ENCODE peak calls at places on chromosomes 3 and 15, in ten cellular contexts. U is esophagus squamous epithelium, K is lower lobe of right lung, B is dorsolateral prefrontal cortex, E is A549, M is cardiac muscle cell, W is suprapubic skin, F is K562, X is GM23248, L is PC-9. I is an unnamed sample.

GRCh38 chr3:181616088-181617070 is 95.3 kb upstream of the SOX2 start:
- DNase-seq in U (no peak), K (no peak), B (no peak), E (no peak), M (no peak), W (no peak), F (no peak), X (no peak), L (no peak), I (no peak)

GRCh38 chr3:71450985-71451560 is 132.5 kb downstream of the FOXP1 start:
- DNase-seq in U (no peak), K (no peak), B (no peak), E (no peak), M (no peak), W (no peak), F (no peak), X (no peak), L (no peak), I (no peak)

GRCh38 chr3:155701882-155702465 is 42.9 kb downstream of the PLCH1 start:
- DNase-seq in U (no peak), K (no peak), B (no peak), E (peak; percentile 63), M (peak; percentile 69), W (no peak), F (peak; percentile 24), X (peak; percentile 76), L (peak; percentile 63), I (no peak)

GRCh38 chr3:23389089-23389488 is 186.0 kb downstream of the UBE2E2 start:
- DNase-seq in U (no peak), K (no peak), B (no peak), E (peak; percentile 16), M (no peak), W (no peak), F (no peak), X (no peak), L (no peak), I (no peak)

GRCh38 chr15:59892995-59893394 is 111.1 kb upstream of the FOXB1 start:
- DNase-seq in U (no peak), K (no peak), B (no peak), E (no peak), M (peak; percentile 37), W (no peak), F (no peak), X (peak; percentile 30), L (no peak), I (no peak)

GRCh38 chr3:133274477-133274876 is 125.4 kb upstream of the BFSP2 start:
- DNase-seq in U (no peak), K (no peak), B (no peak), E (no peak), M (no peak), W (no peak), F (no peak), X (no peak), L (no peak), I (no peak)

GRCh38 chr15:70083423-70083822 is 14.3 kb downstream of the TLE3 start:
- DNase-seq in U (no peak), K (no peak), B (no peak), E (no peak), M (no peak), W (no peak), F (peak; percentile 49), X (no peak), L (no peak), I (no peak)

GRCh38 chr3:41164776-41165175 is 34.5 kb upstream of the CTNNB1 start:
- DNase-seq in U (no peak), K (no peak), B (no peak), E (no peak), M (no peak), W (no peak), F (no peak), X (no peak), L (no peak), I (no peak)

GRCh38 chr3:52280046-52280445 is 1.6 kb upstream of the WDR82 start:
- DNase-seq in U (no peak), K (no peak), B (no peak), E (no peak), M (peak; percentile 62), W (no peak), F (no peak), X (peak; percentile 54), L (no peak), I (no peak)

GRCh38 chr15:78175333-78175732 is 26.2 kb downstream of the IDH3A start:
- DNase-seq in U (no peak), K (no peak), B (no peak), E (no peak), M (no peak), W (no peak), F (no peak), X (no peak), L (no peak), I (no peak)

GRCh38 chr15:32861741-32862140 is 143.9 kb downstream of the GREM1 start:
- DNase-seq in U (no peak), K (peak; percentile 63), B (peak; percentile 38), E (no peak), M (peak; percentile 61), W (no peak), F (no peak), X (peak; percentile 88), L (no peak), I (no peak)

GRCh38 chr15:67108122-67108871 is 42.9 kb downstream of the SMAD3 start:
- DNase-seq in U (no peak), K (no peak), B (no peak), E (peak; percentile 57), M (no peak), W (no peak), F (no peak), X (peak; percentile 59), L (no peak), I (no peak)

GRCh38 chr15:69797615-69798014 is 300.1 kb downstream of the TLE3 start:
- DNase-seq in U (no peak), K (no peak), B (no peak), E (no peak), M (no peak), W (no peak), F (no peak), X (no peak), L (no peak), I (no peak)

GRCh38 chr3:114571363-114571762 is 277.5 kb downstream of the TIGIT start:
- DNase-seq in U (no peak), K (no peak), B (no peak), E (no peak), M (no peak), W (no peak), F (no peak), X (no peak), L (no peak), I (no peak)

GRCh38 chr15:29270169-29270955 is 740 bp upstream of the NSMCE3 start:
- DNase-seq in U (no peak), K (no peak), B (no peak), E (no peak), M (peak; percentile 51), W (no peak), F (no peak), X (peak; percentile 76), L (no peak), I (peak; percentile 35)

GRCh38 chr3:193791041-193792032 is 198.3 kb downstream of the OPA1 start:
- DNase-seq in U (no peak), K (peak; percentile 80), B (no peak), E (no peak), M (no peak), W (no peak), F (no peak), X (no peak), L (peak; percentile 98), I (no peak)

GRCh38 chr3:123723527-123724168 is 138.8 kb upstream of the HACD2 start:
- DNase-seq in U (no peak), K (no peak), B (no peak), E (peak; percentile 84), M (peak; percentile 91), W (peak; percentile 64), F (peak; percentile 53), X (peak; percentile 86), L (peak; percentile 46), I (peak; percentile 24)

GRCh38 chr3:172634948-172635347 is 75.9 kb downstream of the NCEH1 start:
- DNase-seq in U (no peak), K (no peak), B (no peak), E (no peak), M (peak; percentile 32), W (no peak), F (no peak), X (no peak), L (no peak), I (no peak)
- H3K27ac ChIP-seq in U (peak overlapping the region; percentile 18), K (no peak overlapping the region), B (no peak overlapping the region), E (no peak overlapping the region), M (no peak overlapping the region), W (no peak overlapping the region), F (no peak overlapping the region), X (no peak overlapping the region), L (peak overlapping the region; percentile 54), I (no peak overlapping the region)

GRCh38 chr15:65069779-65070546 is 2.2 kb upstream of the RASL12 start:
- DNase-seq in U (no peak), K (no peak), B (no peak), E (no peak), M (no peak), W (no peak), F (no peak), X (no peak), L (no peak), I (no peak)
- H3K27ac ChIP-seq in U (peak overlapping the region; percentile 42), K (peak overlapping the region; percentile 62), B (no peak overlapping the region), E (no peak overlapping the region), M (no peak overlapping the region), W (no peak overlapping the region), F (no peak overlapping the region), X (peak overlapping the region; percentile 28), L (no peak overlapping the region), I (peak overlapping the region; percentile 6)

DNA sequence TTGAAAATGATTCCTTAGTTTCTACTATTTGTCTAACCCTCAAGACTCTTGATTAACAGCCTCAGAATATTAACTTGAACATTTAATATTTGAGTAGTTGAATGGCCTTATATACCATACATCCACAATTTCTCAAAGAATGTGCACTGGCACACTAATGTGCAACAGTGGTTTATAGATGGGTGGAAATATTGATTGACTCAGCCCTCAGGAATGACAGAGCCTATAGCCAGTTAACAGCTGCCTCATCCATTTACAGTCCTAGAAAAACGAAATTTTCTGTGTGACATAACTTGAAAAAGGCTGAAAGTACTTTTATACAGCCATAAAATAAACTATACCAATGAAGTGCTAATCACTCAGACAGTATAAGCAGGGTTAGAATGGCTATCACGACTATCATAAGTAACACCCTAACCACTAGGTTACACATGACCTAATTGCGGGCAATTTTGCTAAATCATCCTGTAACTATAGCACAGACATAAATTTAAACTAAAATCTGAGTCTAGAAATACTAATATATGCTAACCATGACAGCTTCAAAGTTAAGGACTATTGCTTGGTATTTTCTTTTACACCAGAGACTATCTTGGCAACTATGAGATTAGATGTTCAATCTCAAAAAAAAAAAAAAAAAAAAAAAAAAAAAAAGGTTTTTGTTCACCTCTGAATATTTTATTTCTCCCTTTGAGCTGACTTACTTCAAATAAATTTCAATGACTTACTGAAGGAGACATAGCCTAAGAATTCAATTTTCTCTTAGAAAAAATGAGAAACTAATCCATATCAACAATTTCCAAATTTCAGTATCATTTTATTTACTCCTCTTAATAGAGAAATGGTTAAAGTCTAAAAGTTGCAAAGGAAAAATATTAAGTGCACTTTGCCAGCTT is 9.3 kb downstream of the SECISBP2L start:
- DNase-seq in U (no peak), K (no peak), B (no peak), E (no peak), M (peak; percentile 23), W (no peak), F (no peak), X (peak; percentile 64), L (no peak), I (no peak)
- H3K27ac ChIP-seq in U (no peak overlapping the region), K (no peak overlapping the region), B (peak overlapping the region; percentile 92), E (no peak overlapping the region), M (no peak overlapping the region), W (no peak overlapping the region), F (no peak overlapping the region), X (peak overlapping the region; percentile 25), L (no peak overlapping the region), I (no peak overlapping the region)

GRCh38 chr15:93040288-93041158 is 48.5 kb downstream of the RGMA start:
- DNase-seq in U (no peak), K (peak; percentile 74), B (peak; percentile 17), E (no peak), M (no peak), W (peak; percentile 55), F (no peak), X (no peak), L (no peak), I (no peak)
- H3K27ac ChIP-seq in U (no peak overlapping the region), K (no peak overlapping the region), B (no peak overlapping the region), E (no peak overlapping the region), M (no peak overlapping the region), W (no peak overlapping the region), F (no peak overlapping the region), X (no peak overlapping the region), L (no peak overlapping the region), I (no peak overlapping the region)

I was measured in caudate nucleus.